ENCODE peak calls at places on chromosomes 6 and 20, in nine cellular contexts. One of them, this sample, is unnamed.

GRCh38 chr6:55773620-55774019 is 101.8 kb downstream of the BMP5 start:
- DNase-seq in testis: no peak
- DNase-seq in pancreas: no peak
- DNase-seq in vagina: no peak
- DNase-seq in psoas muscle: no peak
- DNase-seq in heart right ventricle: no peak
- DNase-seq in right atrium auricular region: no peak
- DNase-seq in mucosa of descending colon: no peak
- DNase-seq in stomach: no peak
- DNase-seq in this sample: no peak

GRCh38 chr6:40543776-40544175 is 43.4 kb downstream of the LRFN2 start:
- DNase-seq in testis: no peak
- DNase-seq in pancreas: no peak
- DNase-seq in vagina: no peak
- DNase-seq in psoas muscle: no peak
- DNase-seq in heart right ventricle: no peak
- DNase-seq in right atrium auricular region: no peak
- DNase-seq in mucosa of descending colon: no peak
- DNase-seq in stomach: no peak
- DNase-seq in this sample: no peak

GRCh38 chr6:66605011-66605410 is 898.0 kb upstream of the EYS start:
- DNase-seq in testis: no peak
- DNase-seq in pancreas: no peak
- DNase-seq in vagina: no peak
- DNase-seq in psoas muscle: no peak
- DNase-seq in heart right ventricle: no peak
- DNase-seq in right atrium auricular region: no peak
- DNase-seq in mucosa of descending colon: no peak
- DNase-seq in stomach: no peak
- DNase-seq in this sample: no peak

GRCh38 chr20:25087186-25087929 is 5.4 kb upstream of the VSX1 start:
- DNase-seq in testis: no peak
- DNase-seq in pancreas: no peak
- DNase-seq in vagina: peak; percentile 54
- DNase-seq in psoas muscle: no peak
- DNase-seq in heart right ventricle: no peak
- DNase-seq in right atrium auricular region: no peak
- DNase-seq in mucosa of descending colon: no peak
- DNase-seq in stomach: no peak
- DNase-seq in this sample: no peak

GRCh38 chr20:32327087-32327681 is 30.9 kb upstream of the ASXL1 start:
- DNase-seq in testis: no peak
- DNase-seq in pancreas: no peak
- DNase-seq in vagina: no peak
- DNase-seq in psoas muscle: no peak
- DNase-seq in heart right ventricle: no peak
- DNase-seq in right atrium auricular region: no peak
- DNase-seq in mucosa of descending colon: no peak
- DNase-seq in stomach: no peak
- DNase-seq in this sample: no peak

GRCh38 chr6:142940487-142940886 is 4.5 kb downstream of the HIVEP2 start:
- DNase-seq in testis: no peak
- DNase-seq in pancreas: no peak
- DNase-seq in vagina: no peak
- DNase-seq in psoas muscle: no peak
- DNase-seq in heart right ventricle: no peak
- DNase-seq in right atrium auricular region: no peak
- DNase-seq in mucosa of descending colon: no peak
- DNase-seq in stomach: no peak
- DNase-seq in this sample: no peak

GRCh38 chr6:142913511-142914047 is 31.4 kb downstream of the HIVEP2 start:
- DNase-seq in testis: peak; percentile 18
- DNase-seq in pancreas: no peak
- DNase-seq in vagina: no peak
- DNase-seq in psoas muscle: no peak
- DNase-seq in heart right ventricle: no peak
- DNase-seq in right atrium auricular region: no peak
- DNase-seq in mucosa of descending colon: peak; percentile 58
- DNase-seq in stomach: no peak
- DNase-seq in this sample: no peak

GRCh38 chr6:24858154-24858801 is 59.6 kb upstream of the ARMH2 start:
- DNase-seq in testis: no peak
- DNase-seq in pancreas: no peak
- DNase-seq in vagina: no peak
- DNase-seq in psoas muscle: no peak
- DNase-seq in heart right ventricle: no peak
- DNase-seq in right atrium auricular region: no peak
- DNase-seq in mucosa of descending colon: no peak
- DNase-seq in stomach: no peak
- DNase-seq in this sample: no peak

DNA sequence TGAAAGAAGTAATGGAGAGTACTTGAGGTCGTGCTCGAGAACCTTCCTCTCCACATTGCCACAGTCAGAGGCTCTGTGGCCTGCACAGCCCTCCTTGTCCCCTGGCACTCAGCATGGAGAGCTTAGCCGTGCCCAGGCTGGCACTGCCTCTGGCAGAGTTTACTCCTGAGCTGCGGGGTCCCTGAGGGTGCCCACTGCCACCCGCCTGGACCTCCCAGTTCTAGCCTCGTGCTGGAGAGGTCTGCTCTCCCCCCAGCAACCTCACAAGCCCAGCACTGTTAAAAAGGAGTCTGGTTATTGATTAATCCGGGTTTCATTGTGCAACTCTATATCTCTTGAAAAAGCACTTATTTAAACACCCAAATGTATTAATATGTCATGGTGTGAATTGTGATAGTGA is 226.8 kb downstream of the TMEM242 start:
- DNase-seq in testis: no peak
- DNase-seq in pancreas: peak; percentile 34
- DNase-seq in vagina: no peak
- DNase-seq in psoas muscle: no peak
- DNase-seq in heart right ventricle: no peak
- DNase-seq in right atrium auricular region: no peak
- DNase-seq in mucosa of descending colon: no peak
- DNase-seq in stomach: peak; percentile 35
- DNase-seq in this sample: peak; percentile 24
- H3K4me1 ChIP-seq in testis: peaks cover 9% of the 10 kb centered on the region
- H3K4me1 ChIP-seq in pancreas: peaks cover 39% of the 10 kb centered on the region
- H3K4me1 ChIP-seq in vagina: peaks cover 8% of the 10 kb centered on the region
- H3K4me1 ChIP-seq in psoas muscle: peaks cover 21% of the 10 kb centered on the region
- H3K4me1 ChIP-seq in heart right ventricle: peaks cover 35% of the 10 kb centered on the region
- H3K4me1 ChIP-seq in right atrium auricular region: peaks cover 58% of the 10 kb centered on the region
- H3K4me1 ChIP-seq in mucosa of descending colon: no peaks in the 10 kb centered on the region
- H3K4me1 ChIP-seq in stomach: peaks cover 28% of the 10 kb centered on the region
- H3K4me1 ChIP-seq in this sample: peaks cover 64% of the 10 kb centered on the region

GRCh38 chr6:2103644-2104523 is 141.5 kb downstream of the GMDS start:
- DNase-seq in testis: no peak
- DNase-seq in pancreas: no peak
- DNase-seq in vagina: no peak
- DNase-seq in psoas muscle: no peak
- DNase-seq in heart right ventricle: no peak
- DNase-seq in right atrium auricular region: no peak
- DNase-seq in mucosa of descending colon: no peak
- DNase-seq in stomach: no peak
- DNase-seq in this sample: no peak
- TF ChIP-seq CTCF in testis: peak; percentile 52
- TF ChIP-seq CTCF in pancreas: no peak
- TF ChIP-seq CTCF in vagina: no peak
- TF ChIP-seq CTCF in psoas muscle: peak; percentile 55
- TF ChIP-seq CTCF in heart right ventricle: peak; percentile 53
- TF ChIP-seq CTCF in right atrium auricular region: peak; percentile 20
- TF ChIP-seq CTCF in mucosa of descending colon: no peak
- TF ChIP-seq CTCF in stomach: no peak
- TF ChIP-seq CTCF in this sample: peak; percentile 69

GRCh38 chr6:159971341-159972178 is 2.7 kb downstream of the IGF2R start:
- DNase-seq in testis: no peak
- DNase-seq in pancreas: no peak
- DNase-seq in vagina: no peak
- DNase-seq in psoas muscle: no peak
- DNase-seq in heart right ventricle: no peak
- DNase-seq in right atrium auricular region: no peak
- DNase-seq in mucosa of descending colon: no peak
- DNase-seq in stomach: no peak
- DNase-seq in this sample: no peak
- H3K4me1 ChIP-seq in testis: peaks cover 12% of the 10 kb centered on the region
- H3K4me1 ChIP-seq in pancreas: peaks cover 25% of the 10 kb centered on the region
- H3K4me1 ChIP-seq in vagina: peaks cover 65% of the 10 kb centered on the region
- H3K4me1 ChIP-seq in psoas muscle: peaks cover 68% of the 10 kb centered on the region
- H3K4me1 ChIP-seq in heart right ventricle: peaks cover 82% of the 10 kb centered on the region
- H3K4me1 ChIP-seq in right atrium auricular region: peaks cover 47% of the 10 kb centered on the region
- H3K4me1 ChIP-seq in mucosa of descending colon: peaks cover 23% of the 10 kb centered on the region
- H3K4me1 ChIP-seq in stomach: peaks cover 25% of the 10 kb centered on the region
- H3K4me1 ChIP-seq in this sample: peaks cover 79% of the 10 kb centered on the region

GRCh38 chr20:35739294-35740163 is 2.5 kb downstream of the RBM39 start:
- DNase-seq in testis: no peak
- DNase-seq in pancreas: no peak
- DNase-seq in vagina: no peak
- DNase-seq in psoas muscle: no peak
- DNase-seq in heart right ventricle: no peak
- DNase-seq in right atrium auricular region: no peak
- DNase-seq in mucosa of descending colon: no peak
- DNase-seq in stomach: no peak
- DNase-seq in this sample: no peak
- TF ChIP-seq CTCF in testis: no peak
- TF ChIP-seq CTCF in pancreas: no peak
- TF ChIP-seq CTCF in vagina: no peak
- TF ChIP-seq CTCF in psoas muscle: peak; percentile 17
- TF ChIP-seq CTCF in heart right ventricle: no peak
- TF ChIP-seq CTCF in right atrium auricular region: no peak
- TF ChIP-seq CTCF in mucosa of descending colon: no peak
- TF ChIP-seq CTCF in stomach: no peak
- TF ChIP-seq CTCF in this sample: peak; percentile 25

GRCh38 chr6:158850807-158851115 is 31.6 kb upstream of the EZR start:
- DNase-seq in testis: no peak
- DNase-seq in pancreas: no peak
- DNase-seq in vagina: no peak
- DNase-seq in psoas muscle: no peak
- DNase-seq in heart right ventricle: no peak
- DNase-seq in right atrium auricular region: no peak
- DNase-seq in mucosa of descending colon: no peak
- DNase-seq in stomach: no peak
- DNase-seq in this sample: no peak

GRCh38 chr6:158853072-158853871 is 34.1 kb upstream of the EZR start:
- DNase-seq in testis: peak; percentile 63
- DNase-seq in pancreas: peak; percentile 93
- DNase-seq in vagina: no peak
- DNase-seq in psoas muscle: peak; percentile 30
- DNase-seq in heart right ventricle: no peak
- DNase-seq in right atrium auricular region: peak; percentile 70
- DNase-seq in mucosa of descending colon: peak; percentile 93
- DNase-seq in stomach: peak; percentile 93
- DNase-seq in this sample: peak; percentile 21

GRCh38 chr6:158853872-158854213 is 34.7 kb upstream of the EZR start:
- DNase-seq in testis: no peak
- DNase-seq in pancreas: no peak
- DNase-seq in vagina: no peak
- DNase-seq in psoas muscle: no peak
- DNase-seq in heart right ventricle: no peak
- DNase-seq in right atrium auricular region: no peak
- DNase-seq in mucosa of descending colon: no peak
- DNase-seq in stomach: no peak
- DNase-seq in this sample: no peak

GRCh38 chr6:158854214-158855101 is 35.3 kb upstream of the EZR start:
- DNase-seq in testis: no peak
- DNase-seq in pancreas: no peak
- DNase-seq in vagina: no peak
- DNase-seq in psoas muscle: no peak
- DNase-seq in heart right ventricle: no peak
- DNase-seq in right atrium auricular region: no peak
- DNase-seq in mucosa of descending colon: no peak
- DNase-seq in stomach: no peak
- DNase-seq in this sample: no peak

GRCh38 chr6:158852312-158853071 is 33.3 kb upstream of the EZR start:
- DNase-seq in testis: no peak
- DNase-seq in pancreas: no peak
- DNase-seq in vagina: no peak
- DNase-seq in psoas muscle: no peak
- DNase-seq in heart right ventricle: no peak
- DNase-seq in right atrium auricular region: no peak
- DNase-seq in mucosa of descending colon: no peak
- DNase-seq in stomach: no peak
- DNase-seq in this sample: no peak
- H3K4me1 ChIP-seq in testis: no peaks in the 10 kb centered on the region
- H3K4me1 ChIP-seq in pancreas: peaks cover 33% of the 10 kb centered on the region
- H3K4me1 ChIP-seq in vagina: peaks cover 33% of the 10 kb centered on the region
- H3K4me1 ChIP-seq in psoas muscle: no peaks in the 10 kb centered on the region
- H3K4me1 ChIP-seq in heart right ventricle: peaks cover 48% of the 10 kb centered on the region
- H3K4me1 ChIP-seq in right atrium auricular region: peaks cover 48% of the 10 kb centered on the region
- H3K4me1 ChIP-seq in mucosa of descending colon: peaks cover 44% of the 10 kb centered on the region
- H3K4me1 ChIP-seq in stomach: peaks cover 28% of the 10 kb centered on the region
- H3K4me1 ChIP-seq in this sample: peaks cover 29% of the 10 kb centered on the region

This sample was measured in left ventricle myocardium inferior.